ENCODE peak calls at places on chromosomes 7 and 10, in four cellular contexts. J is HepG2, P is K562, E is GM12878. W is an unnamed sample.

GRCh38 chr10:30736685-30737232 is 107.2 kb upstream of the LYZL2 start:
- DNase-seq in E (peak; percentile 94), P (no peak), J (no peak), W (no peak)

GRCh38 chr10:103510791-103511757 is 17.6 kb downstream of the NEURL1 start:
- DNase-seq in J (no peak), P (no peak), E (no peak), W (no peak)

GRCh38 chr7:79452032-79452494 is 1.4 kb downstream of the MAGI2 start:
- DNase-seq in E (no peak), J (peak; percentile 97), P (no peak), W (peak; percentile 85)

GRCh38 chr7:137656850-137657232 is 189.9 kb downstream of the DGKI start:
- DNase-seq in P (no peak), E (no peak), J (no peak), W (no peak)

GRCh38 chr7:135185471-135186260 is 15.2 kb upstream of the CYREN start:
- DNase-seq in E (no peak), P (no peak), J (no peak), W (no peak)

GRCh38 chr10:21401196-21401595 is 124.3 kb downstream of the SKIDA1 start:
- DNase-seq in E (no peak), J (no peak), P (no peak), W (no peak)

GRCh38 chr10:59276133-59276532 is 86.2 kb downstream of the FAM13C start:
- DNase-seq in P (no peak), J (no peak), E (no peak), W (no peak)

GRCh38 chr7:91085175-91085574 is 179.1 kb upstream of the FZD1 start:
- DNase-seq in P (no peak), J (no peak), E (no peak), W (no peak)

GRCh38 chr7:30347226-30348082 is 63.1 kb downstream of the ZNRF2 start:
- DNase-seq in E (no peak), J (no peak), P (no peak), W (no peak)

GRCh38 chr7:30349816-30350215 is 65.4 kb downstream of the ZNRF2 start:
- DNase-seq in J (no peak), E (no peak), P (no peak), W (no peak)

GRCh38 chr7:30349170-30349569 is 64.8 kb downstream of the ZNRF2 start:
- DNase-seq in E (no peak), P (no peak), J (no peak), W (peak; percentile 35)

GRCh38 chr7:30351274-30351673 is 66.9 kb downstream of the ZNRF2 start:
- DNase-seq in E (no peak), J (no peak), P (peak; percentile 30), W (no peak)

GRCh38 chr7:30348083-30348560 is 63.7 kb downstream of the ZNRF2 start:
- DNase-seq in E (peak; percentile 85), J (peak; percentile 30), P (peak; percentile 77), W (peak; percentile 40)
- TF ChIP-seq JUNB in E (peak; percentile 79), J (no peak), P (no peak), W (no peak)

GRCh38 chr7:40597517-40597916 is 462.7 kb downstream of the SUGCT start:
- DNase-seq in J (peak; percentile 81), P (no peak), E (no peak), W (no peak)
- TF ChIP-seq CREB1 in J (no peak), P (no peak), E (no peak), W (no peak)

GRCh38 chr10:79136227-79137005 is 67.7 kb downstream of the ZMIZ1 start:
- DNase-seq in J (no peak), P (no peak), E (no peak), W (no peak)
- TF ChIP-seq JUNB in J (no peak), P (no peak), E (no peak), W (no peak)

DNA sequence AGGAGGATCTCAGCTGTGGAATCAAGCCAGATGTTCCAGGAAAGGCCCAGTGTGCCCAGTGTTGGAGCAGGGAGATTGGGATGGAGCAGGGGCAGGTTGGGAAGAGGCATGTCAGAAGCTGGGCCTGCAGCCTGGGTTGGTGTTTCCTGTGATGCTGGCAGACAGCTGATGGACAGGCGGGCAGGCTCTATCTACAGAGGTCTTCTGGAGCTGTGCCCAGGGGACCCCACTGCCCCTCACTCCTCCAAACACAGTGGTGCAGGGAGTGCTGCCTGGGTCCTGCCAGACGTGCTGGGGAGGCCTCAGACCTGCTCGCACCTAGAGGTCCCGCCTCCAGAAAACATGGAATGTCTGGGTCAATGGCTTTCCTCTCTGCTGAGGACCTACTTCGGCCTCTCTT is 182.9 kb upstream of the TCERG1L start:
- DNase-seq in E (no peak), P (no peak), J (no peak), W (no peak)
- TF ChIP-seq CREB1 in E (no peak), P (no peak), J (no peak), W (no peak)

W was measured in GM23338.